ENCODE peak calls at places on chromosomes 7 and 10, in eight cellular contexts. B, F, U, Z, O, C, J and K are unnamed samples.

GRCh38 chr7:148882668-148883232 is 1.3 kb downstream of the EZH2 start:
- DNase-seq in B (no peak), F (no peak), U (no peak), Z (peak; percentile 7), O (no peak), C (no peak), J (peak; percentile 7), K (peak; percentile 26)

GRCh38 chr7:7577888-7578287 is 11.2 kb downstream of the MIOS start:
- DNase-seq in B (no peak), F (no peak), U (no peak), Z (no peak), O (no peak), C (no peak), J (no peak), K (no peak)

GRCh38 chr7:132422502-132423101 is 153.7 kb downstream of the PLXNA4 start:
- DNase-seq in B (no peak), F (no peak), U (no peak), Z (peak; percentile 63), O (no peak), C (no peak), J (peak; percentile 70), K (peak; percentile 55)

GRCh38 chr10:8060010-8060703 is 5.7 kb downstream of the GATA3 start:
- DNase-seq in B (peak; percentile 67), F (peak; percentile 81), U (no peak), Z (no peak), O (no peak), C (no peak), J (peak; percentile 47), K (peak; percentile 59)

GRCh38 chr10:116521424-116522305 is 24.1 kb upstream of the PNLIP start:
- DNase-seq in B (no peak), F (peak; percentile 58), U (no peak), Z (peak; percentile 62), O (peak; percentile 70), C (no peak), J (peak; percentile 60), K (peak; percentile 56)

GRCh38 chr7:84425702-84426259 is 231.2 kb upstream of the SEMA3A start:
- DNase-seq in B (no peak), F (peak; percentile 19), U (no peak), Z (no peak), O (no peak), C (no peak), J (no peak), K (no peak)

GRCh38 chr10:61280303-61280702 is 172.9 kb downstream of the TMEM26 start:
- DNase-seq in B (no peak), F (no peak), U (no peak), Z (peak; percentile 31), O (peak; percentile 58), C (no peak), J (peak; percentile 94), K (peak; percentile 27)

GRCh38 chr7:92460109-92460508 is 12.8 kb downstream of the GATAD1 start:
- DNase-seq in B (no peak), F (no peak), U (no peak), Z (no peak), O (no peak), C (no peak), J (peak; percentile 78), K (no peak)

GRCh38 chr10:11673346-11674330 is 62.2 kb upstream of the USP6NL start:
- DNase-seq in B (no peak), F (peak; percentile 24), U (no peak), Z (peak; percentile 21), O (no peak), C (peak; percentile 65), J (no peak), K (no peak)

GRCh38 chr7:129950191-129950940 is 2.4 kb downstream of the UBE2H start:
- DNase-seq in B (no peak), F (peak; percentile 13), U (no peak), Z (no peak), O (peak; percentile 21), C (peak; percentile 49), J (no peak), K (peak; percentile 45)

GRCh38 chr7:129949292-129950133 is 3.2 kb downstream of the UBE2H start:
- DNase-seq in B (no peak), F (peak; percentile 41), U (no peak), Z (peak; percentile 90), O (peak; percentile 60), C (peak; percentile 68), J (peak; percentile 83), K (peak; percentile 80)

GRCh38 chr7:129952164-129952652 is 552 bp downstream of the UBE2H start:
- DNase-seq in B (peak; percentile 7), F (peak; percentile 47), U (peak; percentile 44), Z (no peak), O (no peak), C (peak; percentile 36), J (peak; percentile 12), K (peak; percentile 20)

GRCh38 chr7:129952653-129953560 is at the start of gene UBE2H:
- DNase-seq in B (peak; percentile 84), F (peak; percentile 91), U (peak; percentile 92), Z (peak; percentile 92), O (peak; percentile 80), C (peak; percentile 90), J (peak; percentile 93), K (peak; percentile 95)

DNA sequence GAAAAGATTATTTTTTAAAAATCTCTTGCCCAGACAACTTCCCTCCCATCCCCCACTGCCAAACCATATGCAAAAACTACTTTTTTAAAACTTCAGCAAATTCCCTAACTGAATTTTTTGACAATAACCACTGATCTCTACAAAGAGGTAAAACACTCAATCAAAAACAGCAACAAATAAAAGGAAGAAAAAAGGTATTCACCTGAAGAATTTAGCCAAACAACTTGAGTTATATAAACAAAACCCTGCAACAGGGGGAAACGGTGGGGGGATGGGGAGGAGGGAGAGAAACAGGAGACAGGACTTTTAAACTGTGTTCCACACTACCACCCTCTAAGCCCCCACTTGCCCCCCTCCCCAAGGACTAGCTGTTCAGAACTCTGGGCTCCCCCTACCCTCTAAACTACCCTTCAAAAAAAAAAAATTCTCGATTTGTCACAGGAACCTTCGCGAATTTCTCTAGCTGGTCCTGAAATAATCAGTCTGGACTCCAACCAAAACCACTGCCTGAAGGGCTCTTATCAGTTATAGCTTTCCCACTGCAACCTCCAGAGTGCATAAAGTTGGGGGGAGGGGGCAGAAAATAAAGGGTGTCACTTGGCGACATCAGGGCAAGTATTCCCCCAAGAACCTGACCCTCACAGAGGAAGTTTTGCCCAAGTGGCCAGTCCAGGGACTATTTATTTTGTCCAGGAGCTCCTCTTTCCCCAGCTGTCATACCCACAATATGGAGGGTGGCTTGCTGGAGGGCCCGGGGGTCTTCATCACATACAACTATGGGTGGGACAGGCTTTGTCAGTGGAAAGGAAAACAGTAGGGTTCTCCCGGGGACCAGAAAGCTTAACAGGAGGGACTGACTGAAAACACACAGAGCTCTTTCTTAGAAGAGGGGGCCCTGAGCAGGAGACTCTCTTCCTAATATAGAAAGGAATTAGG is 1.4 kb downstream of the UBE2H start:
- DNase-seq in B (no peak), F (peak; percentile 41), U (no peak), Z (no peak), O (peak; percentile 11), C (peak; percentile 41), J (peak; percentile 4), K (peak; percentile 26)
- TF ChIP-seq CTCF in B (no peak), F (no peak), U (no peak), Z (no peak), O (no peak), C (no peak), J (no peak), K (no peak)

GRCh38 chr7:100832281-100832633 is 4.9 kb upstream of the EPHB4 start:
- DNase-seq in B (no peak), F (no peak), U (no peak), Z (no peak), O (no peak), C (no peak), J (no peak), K (no peak)
- TF ChIP-seq CTCF in B (no peak), F (no peak), U (no peak), Z (no peak), O (no peak), C (no peak), J (no peak), K (no peak)

DNA sequence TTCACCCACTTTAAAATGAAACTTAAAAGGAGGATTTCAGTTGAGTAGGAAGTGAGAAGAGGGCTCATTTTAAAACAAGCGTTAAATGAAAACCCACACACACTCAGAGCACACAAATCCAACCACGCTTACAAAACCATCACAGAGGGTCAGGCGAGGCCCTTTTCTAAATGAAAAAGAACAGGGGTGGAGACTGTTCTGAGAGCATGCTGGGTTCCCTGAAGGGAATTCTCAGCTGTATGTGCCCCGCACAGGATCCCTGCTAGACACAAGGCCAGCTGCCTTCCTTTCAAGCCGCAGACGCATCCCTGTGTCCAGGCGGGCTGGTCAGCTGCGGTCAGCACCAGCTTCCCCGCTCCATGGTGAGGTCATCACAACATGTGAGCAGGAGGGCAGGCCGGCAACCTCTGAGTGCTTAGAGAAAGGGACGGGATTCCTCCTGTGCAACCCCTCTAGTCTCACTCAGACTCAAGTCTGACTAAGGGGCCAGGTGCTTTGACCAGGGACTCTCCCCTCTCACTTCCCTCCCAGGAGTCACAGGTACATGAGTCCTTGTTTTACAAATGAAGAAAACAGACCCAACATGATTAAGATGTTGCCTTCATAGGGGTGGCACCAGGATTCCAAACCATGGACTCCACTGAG is 111.9 kb downstream of the EGFR start:
- DNase-seq in B (no peak), F (no peak), U (peak; percentile 55), Z (peak; percentile 73), O (peak; percentile 88), C (peak; percentile 74), J (no peak), K (peak; percentile 93)
- TF ChIP-seq CTCF in B (no peak), F (no peak), U (no peak), Z (no peak), O (no peak), C (no peak), J (no peak), K (no peak)

GRCh38 chr10:3119796-3120459 is 52.6 kb downstream of the PFKP start:
- DNase-seq in B (no peak), F (no peak), U (no peak), Z (peak; percentile 28), O (no peak), C (no peak), J (peak; percentile 7), K (no peak)
- TF ChIP-seq CTCF in B (no peak), F (peak; percentile 40), U (peak; percentile 55), Z (peak; percentile 43), O (peak; percentile 72), C (no peak), J (peak; percentile 58), K (peak; percentile 53)

GRCh38 chr7:54841772-54842707 is 83.0 kb upstream of the SEC61G start:
- DNase-seq in B (no peak), F (peak; percentile 25), U (peak; percentile 38), Z (peak; percentile 64), O (peak; percentile 54), C (no peak), J (peak; percentile 60), K (peak; percentile 91)
- TF ChIP-seq CTCF in B (peak; percentile 20), F (no peak), U (peak; percentile 61), Z (peak; percentile 34), O (peak; percentile 68), C (no peak), J (peak; percentile 63), K (peak; percentile 44)

GRCh38 chr10:77746313-77746712 is 108.7 kb upstream of the KCNMA1 start:
- DNase-seq in B (no peak), F (no peak), U (no peak), Z (peak; percentile 64), O (peak; percentile 83), C (no peak), J (peak; percentile 74), K (peak; percentile 60)
- TF ChIP-seq CTCF in B (no peak), F (no peak), U (no peak), Z (no peak), O (no peak), C (no peak), J (no peak), K (no peak)

GRCh38 chr7:90766814-90767564 is 170.9 kb downstream of the CDK14 start:
- DNase-seq in B (no peak), F (no peak), U (peak; percentile 61), Z (peak; percentile 91), O (peak; percentile 47), C (peak; percentile 35), J (peak; percentile 70), K (peak; percentile 64)
- TF ChIP-seq CTCF in B (no peak), F (no peak), U (no peak), Z (no peak), O (no peak), C (no peak), J (no peak), K (no peak)